ENCODE peak calls at places on chromosomes 6 and 20, in five cellular contexts. C, I, L, N and R are unnamed samples.

GRCh38 chr6:141451508-141452353 is 681.0 kb upstream of the GJE1 start:
- DNase-seq in L (no peak), C (no peak), I (no peak), N (peak), R (no peak)

GRCh38 chr6:162409986-162410715 is 317.4 kb downstream of the PRKN start:
- DNase-seq in N (no peak), I (no peak), C (no peak), L (no peak), R (no peak)

GRCh38 chr6:78525961-78526360 is 341.4 kb upstream of the IRAK1BP1 start:
- DNase-seq in C (no peak), L (no peak), I (no peak), N (no peak), R (no peak)

GRCh38 chr20:32524871-32525501 is 60.1 kb downstream of the NOL4L start:
- DNase-seq in L (no peak), N (no peak), C (no peak), I (no peak), R (no peak)

GRCh38 chr6:109242029-109242428 is 140.2 kb downstream of the CD164 start:
- DNase-seq in N (no peak), L (no peak), I (no peak), C (no peak), R (no peak)

GRCh38 chr6:9675122-9675521 is 739.8 kb downstream of the TFAP2A start:
- DNase-seq in I (no peak), L (no peak), C (no peak), N (no peak), R (no peak)

GRCh38 chr6:150767585-150768164 is 97.8 kb upstream of the MTHFD1L start:
- DNase-seq in L (no peak), N (peak), I (no peak), C (no peak), R (no peak)

GRCh38 chr6:72789145-72789544 is 167.3 kb downstream of the KCNQ5 start:
- DNase-seq in C (no peak), N (no peak), I (no peak), L (no peak), R (no peak)

GRCh38 chr6:116016846-116017545 is 43.7 kb downstream of the FRK start:
- DNase-seq in C (no peak), L (peak), N (no peak), I (no peak), R (no peak)

GRCh38 chr6:106381871-106382270 is 21.4 kb downstream of the CRYBG1 start:
- DNase-seq in C (no peak), L (no peak), I (no peak), N (peak), R (no peak)

GRCh38 chr20:49567421-49568256 is at the start of gene PTGIS:
- DNase-seq in C (no peak), N (peak), I (no peak), L (no peak), R (no peak)

GRCh38 chr6:169981969-169982368 is 230.5 kb downstream of the ERMARD start:
- DNase-seq in L (no peak), N (no peak), I (no peak), C (no peak), R (no peak)

GRCh38 chr6:491233-491632 is 99.7 kb downstream of the IRF4 start:
- DNase-seq in I (no peak), N (no peak), C (peak), L (no peak), R (no peak)

GRCh38 chr6:106918128-106918527 is 56.4 kb downstream of the CD24 start:
- DNase-seq in N (no peak), L (no peak), C (no peak), I (no peak), R (no peak)

GRCh38 chr20:53609501-53610445 is 16.1 kb upstream of the ZNF217 start:
- DNase-seq in L (no peak), N (peak), I (peak), C (peak), R (peak)

GRCh38 chr6:140490086-140490485 is 1115.6 kb upstream of the CITED2 start:
- DNase-seq in C (no peak), N (peak), I (no peak), L (no peak), R (no peak)

GRCh38 chr6:6847591-6847990 is 259.1 kb downstream of the LY86 start:
- DNase-seq in C (no peak), I (no peak), L (no peak), N (no peak), R (no peak)

GRCh38 chr6:168996106-168996505 is 257.5 kb downstream of the THBS2 start:
- DNase-seq in N (no peak), C (no peak), L (no peak), I (no peak), R (no peak)

GRCh38 chr20:826695-827323 is 6.7 kb upstream of the FAM110A start:
- DNase-seq in N (no peak), I (no peak), L (no peak), C (no peak), R (no peak)

GRCh38 chr20:23434521-23435313 is 4.8 kb upstream of the CSTL1 start:
- DNase-seq in L (no peak), N (no peak), I (no peak), C (no peak), R (no peak)

GRCh38 chr6:9697263-9697931 is 717.5 kb downstream of the TFAP2A start:
- DNase-seq in L (no peak), N (no peak), C (no peak), I (no peak), R (no peak)

GRCh38 chr6:96794980-96795379 is 42.3 kb downstream of the GPR63 start:
- DNase-seq in L (no peak), I (no peak), C (no peak), N (peak), R (no peak)

GRCh38 chr6:168574075-168574698 is 133.2 kb downstream of the SMOC2 start:
- DNase-seq in L (no peak), C (no peak), N (no peak), I (no peak), R (no peak)

GRCh38 chr6:18742406-18742805 is 355.3 kb downstream of the RNF144B start:
- DNase-seq in N (peak), I (no peak), L (no peak), C (no peak), R (no peak)

GRCh38 chr6:93105017-93105416 is 314.3 kb downstream of the EPHA7 start:
- DNase-seq in C (no peak), L (no peak), N (no peak), I (peak), R (no peak)

GRCh38 chr6:70957284-70957617 is 391 bp upstream of the B3GAT2 start:
- DNase-seq in L (no peak), I (no peak), C (no peak), N (no peak), R (no peak)

GRCh38 chr20:33947709-33948295 is 45.9 kb upstream of the RALY start:
- DNase-seq in L (peak), I (peak), N (peak), C (peak), R (no peak)